ENCODE peak calls at places on chromosome 22, in five cellular contexts. F is H9, S is K562, B is fibroblast of lung, M is neural progenitor cell. R is an unnamed sample.

GRCh38 chr22:24803064-24803542 is 2.9 kb upstream of the SGSM1 start:
- DNase-seq in F (peak; percentile 91), S (peak; percentile 67), B (peak; percentile 29), M (peak; percentile 79), R (no peak)

GRCh38 chr22:50063589-50064393 is 5.7 kb upstream of the TTLL8 start:
- DNase-seq in F (no peak), S (no peak), B (no peak), M (no peak), R (peak; percentile 80)

GRCh38 chr22:49406047-49406650 is 421.5 kb downstream of the BRD1 start:
- DNase-seq in F (peak; percentile 8), S (no peak), B (no peak), M (no peak), R (no peak)

GRCh38 chr22:42414565-42415298 is 17.5 kb downstream of the NFAM1 start:
- DNase-seq in F (no peak), S (no peak), B (no peak), M (no peak), R (no peak)

GRCh38 chr22:48576333-48577013 is 1251.2 kb downstream of the BRD1 start:
- DNase-seq in F (peak; percentile 54), S (no peak), B (no peak), M (peak; percentile 88), R (peak; percentile 71)

GRCh38 chr22:50356186-50356585 is 13.1 kb downstream of the PPP6R2 start:
- DNase-seq in F (no peak), S (no peak), B (no peak), M (no peak), R (no peak)

GRCh38 chr22:20652130-20652529 is 121.8 kb upstream of the SERPIND1 start:
- DNase-seq in F (no peak), S (no peak), B (no peak), M (no peak), R (no peak)

GRCh38 chr22:47014636-47014930 is 252.1 kb downstream of the TBC1D22A start:
- DNase-seq in F (no peak), S (no peak), B (no peak), M (no peak), R (peak; percentile 43)

GRCh38 chr22:45861259-45861658 is 115.7 kb downstream of the WNT7B start:
- DNase-seq in F (no peak), S (no peak), B (no peak), M (no peak), R (no peak)

DNA sequence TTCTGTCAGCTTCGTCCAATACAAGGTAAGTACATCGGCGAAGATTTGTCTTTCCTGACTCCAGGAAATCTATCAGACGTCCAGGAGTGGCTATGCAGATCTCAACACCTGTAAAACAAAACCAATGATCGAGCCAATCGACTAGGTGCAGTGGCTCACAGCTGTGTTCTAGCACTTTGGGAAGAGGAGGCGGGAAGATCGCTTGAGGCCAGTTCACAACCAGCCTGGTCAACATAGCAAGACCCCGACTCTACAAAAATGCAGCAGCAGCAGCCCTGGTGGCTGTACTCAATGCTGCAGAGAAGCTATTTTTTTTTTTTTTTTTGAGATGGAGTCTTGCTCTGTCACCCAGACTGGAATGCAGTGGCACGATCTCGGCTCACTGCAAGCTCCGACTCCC is 11.2 kb downstream of the DDX17 start:
- DNase-seq in F (no peak), S (no peak), B (no peak), M (no peak), R (no peak)
- TF ChIP-seq CTCF in F (peak; percentile 36), S (no peak), B (no peak), M (peak; percentile 10), R (peak; percentile 1)

GRCh38 chr22:19506212-19506611 is 18.0 kb downstream of the CLDN5 start:
- DNase-seq in F (no peak), S (no peak), B (no peak), M (no peak), R (no peak)
- H3K27ac ChIP-seq in F (no peak overlapping the region), S (no peak overlapping the region), B (no peak overlapping the region), M (no peak overlapping the region), R (no peak overlapping the region)

GRCh38 chr22:22199634-22200033 is 45.0 kb upstream of the VPREB1 start:
- DNase-seq in F (no peak), S (no peak), B (no peak), M (no peak), R (no peak)

GRCh38 chr22:22200569-22201184 is 43.9 kb upstream of the VPREB1 start:
- DNase-seq in F (no peak), S (no peak), B (no peak), M (no peak), R (no peak)

GRCh38 chr22:22203048-22203971 is 41.3 kb upstream of the VPREB1 start:
- DNase-seq in F (no peak), S (no peak), B (no peak), M (no peak), R (no peak)

GRCh38 chr22:22201925-22202343 is 42.7 kb upstream of the VPREB1 start:
- DNase-seq in F (no peak), S (no peak), B (no peak), M (no peak), R (no peak)

DNA sequence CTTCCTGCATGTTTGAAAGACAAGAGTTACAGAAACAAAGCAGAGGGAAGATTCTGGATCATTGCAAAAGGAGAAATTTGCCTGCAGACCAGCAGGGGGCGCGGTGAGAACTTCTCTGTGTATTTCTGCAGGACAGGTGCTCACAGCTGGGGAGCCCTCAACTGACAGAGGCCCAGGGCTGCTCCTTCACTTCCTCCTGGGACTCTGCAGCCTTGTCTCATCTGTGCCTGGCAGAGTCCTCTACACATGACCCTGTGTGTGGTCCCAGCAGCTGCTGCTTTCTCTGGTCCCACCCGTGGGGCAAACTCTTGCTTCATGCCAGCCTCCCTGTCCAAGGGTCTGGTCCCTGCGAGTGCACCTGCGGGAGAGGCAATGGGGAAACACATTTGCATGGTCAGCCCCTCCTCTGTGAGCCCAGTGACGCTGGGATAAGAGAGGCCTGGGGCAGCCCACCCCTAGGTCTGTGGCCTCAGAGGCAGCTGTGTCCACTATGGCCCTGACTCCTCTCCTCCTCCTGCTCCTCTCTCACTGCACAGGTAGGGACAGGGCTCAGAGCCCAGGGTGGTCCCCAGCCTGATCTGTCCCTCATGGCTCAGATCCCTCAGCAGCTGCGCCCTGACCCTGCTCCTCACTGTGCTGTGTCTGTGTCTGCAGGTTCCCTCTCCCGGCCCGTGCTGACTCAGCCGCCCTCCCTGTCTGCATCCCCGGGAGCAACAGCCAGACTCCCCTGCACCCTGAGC is 43.2 kb upstream of the VPREB1 start:
- DNase-seq in F (peak; percentile 60), S (peak; percentile 91), B (peak; percentile 37), M (peak; percentile 49), R (no peak)
- H3K9ac ChIP-seq in F (no peak overlapping the region), S (no peak overlapping the region), B (no peak overlapping the region), M (no peak overlapping the region), R (no peak overlapping the region)

DNA sequence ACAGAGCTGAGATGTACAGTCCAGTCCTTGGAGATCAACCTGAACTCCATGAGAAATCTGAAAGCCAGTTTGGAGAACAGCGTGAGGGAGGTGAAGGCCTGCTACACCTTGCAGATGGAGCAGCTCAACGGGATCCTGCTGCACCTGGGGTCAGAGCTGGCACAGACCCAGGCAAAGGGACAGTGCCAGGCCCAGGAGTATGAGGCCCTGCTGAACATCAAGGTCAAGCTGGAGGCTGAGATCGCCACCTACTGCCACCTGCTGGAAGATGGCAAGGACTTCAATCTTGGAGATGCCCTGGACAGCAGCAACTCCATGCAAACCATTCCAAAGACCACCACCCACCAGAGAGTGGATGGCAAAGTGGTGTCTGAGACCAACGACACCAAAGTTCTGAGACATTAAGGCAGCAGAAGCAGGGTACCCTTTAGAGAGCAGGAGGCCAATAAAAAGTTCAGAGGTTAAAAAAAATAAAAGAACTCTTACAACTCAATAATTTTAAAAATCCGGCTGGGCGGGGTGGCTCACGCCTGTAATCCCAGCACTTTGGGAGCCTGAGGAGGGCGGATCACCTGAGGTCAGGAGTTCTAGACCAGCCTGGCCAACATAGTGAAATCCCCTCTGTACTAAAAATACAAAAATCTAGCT is 69.9 kb upstream of the RTL6 start:
- DNase-seq in F (peak; percentile 62), S (no peak), B (peak; percentile 59), M (no peak), R (no peak)
- TF ChIP-seq CTCF in F (peak; percentile 74), S (peak; percentile 30), B (peak; percentile 42), M (peak; percentile 46), R (no peak)

GRCh38 chr22:36471341-36471821 is 10.1 kb downstream of the TXN2 start:
- DNase-seq in F (no peak), S (no peak), B (peak; percentile 34), M (no peak), R (no peak)

GRCh38 chr22:36475341-36475740 is 6.1 kb downstream of the TXN2 start:
- DNase-seq in F (no peak), S (no peak), B (no peak), M (no peak), R (no peak)

GRCh38 chr22:36470162-36470993 is 11.1 kb downstream of the TXN2 start:
- DNase-seq in F (peak; percentile 89), S (peak; percentile 66), B (peak; percentile 93), M (peak; percentile 87), R (peak; percentile 91)

GRCh38 chr22:36470994-36471331 is 10.5 kb downstream of the TXN2 start:
- DNase-seq in F (no peak), S (no peak), B (peak; percentile 58), M (no peak), R (no peak)

DNA sequence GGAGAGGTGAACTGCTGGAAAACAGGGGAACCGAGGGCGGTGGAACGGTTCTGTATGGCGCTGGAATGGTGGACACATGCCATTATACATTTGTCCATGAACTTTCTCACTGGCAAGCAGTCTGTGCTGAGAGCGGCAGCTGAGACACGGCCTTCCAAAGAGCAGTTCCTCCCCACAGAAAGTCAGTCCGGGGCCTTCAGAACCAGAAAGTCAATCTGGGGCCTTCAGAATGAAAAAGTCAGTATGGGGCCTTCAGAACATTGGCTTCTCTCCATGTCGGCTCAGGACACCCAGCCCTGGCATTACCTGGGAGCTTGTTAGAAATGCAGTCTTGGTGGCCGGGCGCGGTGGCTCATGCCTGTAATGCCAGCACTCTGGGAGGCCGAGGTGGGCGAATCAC is 8.8 kb downstream of the TXN2 start:
- DNase-seq in F (no peak), S (no peak), B (no peak), M (no peak), R (no peak)
- H3K27ac ChIP-seq in F (no peak overlapping the region), S (no peak overlapping the region), B (no peak overlapping the region), M (no peak overlapping the region), R (no peak overlapping the region)

GRCh38 chr22:28175730-28176492 is 256.9 kb upstream of the PITPNB start:
- DNase-seq in F (no peak), S (no peak), B (no peak), M (no peak), R (no peak)
- H3K9ac ChIP-seq in F (no peak overlapping the region), S (no peak overlapping the region), B (no peak overlapping the region), M (no peak overlapping the region), R (no peak overlapping the region)

GRCh38 chr22:28299329-28299728 is 380.3 kb upstream of the PITPNB start:
- DNase-seq in F (no peak), S (no peak), B (no peak), M (no peak), R (no peak)
- TF ChIP-seq CTCF in F (no peak), S (no peak), B (no peak), M (no peak), R (no peak)

R was measured in kidney.